ENCODE peak calls at places on chromosome 10, in seven cellular contexts. H is osteocyte, Z is heart left ventricle, G is left ventricle myocardium inferior, J is psoas muscle, S is lower lobe of right lung, P is heart right ventricle. Y is an unnamed sample.

GRCh38 chr10:13559124-13559700 is 27.6 kb upstream of the PRPF18 start:
- DNase-seq in G (no peak), P (no peak), S (no peak), H (no peak), J (no peak), Z (no peak), Y (no peak)

GRCh38 chr10:127797339-127797738 is 60.4 kb downstream of the FOXI2 start:
- DNase-seq in P (no peak), H (no peak), S (no peak), G (no peak), J (no peak), Z (no peak), Y (no peak)

GRCh38 chr10:94645285-94645684 is 38.2 kb upstream of the CYP2C18 start:
- DNase-seq in G (no peak), P (no peak), H (no peak), J (no peak), S (no peak), Z (no peak), Y (no peak)

GRCh38 chr10:70355234-70356021 is 27.0 kb downstream of the LRRC20 start:
- DNase-seq in H (no peak), Z (no peak), G (no peak), S (no peak), J (no peak), P (no peak), Y (no peak)

GRCh38 chr10:48614481-48615383 is 9.9 kb upstream of the ARHGAP22 start:
- DNase-seq in H (no peak), G (no peak), S (no peak), P (no peak), Z (no peak), J (no peak), Y (no peak)

GRCh38 chr10:29611796-29612381 is 22.9 kb downstream of the SVIL start:
- DNase-seq in P (no peak), H (peak), S (no peak), G (no peak), J (no peak), Z (no peak), Y (no peak)

GRCh38 chr10:110915035-110915434 is 3.9 kb downstream of the BBIP1 start:
- DNase-seq in G (no peak), S (no peak), P (no peak), H (no peak), Z (no peak), J (no peak), Y (no peak)

GRCh38 chr10:125035588-125036298 is 93.8 kb downstream of the ZRANB1 start:
- DNase-seq in J (no peak), H (no peak), Z (no peak), P (no peak), S (no peak), G (no peak), Y (no peak)

GRCh38 chr10:119409906-119410305 is 132.6 kb downstream of the RGS10 start:
- DNase-seq in J (peak), S (peak), P (peak), H (no peak), G (peak), Z (peak), Y (no peak)

GRCh38 chr10:116768786-116769185 is 26.4 kb upstream of the HSPA12A start:
- DNase-seq in G (no peak), J (no peak), H (no peak), Z (no peak), P (no peak), S (no peak), Y (no peak)

GRCh38 chr10:119655566-119656001 is 4.4 kb downstream of the BAG3 start:
- DNase-seq in G (peak), P (peak), J (peak), H (no peak), S (no peak), Z (no peak), Y (no peak)

GRCh38 chr10:87505366-87506113 is 847 bp downstream of the MINPP1 start:
- DNase-seq in J (peak), G (peak), Z (peak), S (peak), H (no peak), P (peak), Y (peak)

GRCh38 chr10:45220985-45221384 is 94.4 kb downstream of the OR13A1 start:
- DNase-seq in J (no peak), S (no peak), H (no peak), G (no peak), P (no peak), Z (no peak), Y (no peak)

GRCh38 chr10:113454341-113455061 is 98.4 kb upstream of the HABP2 start:
- DNase-seq in Z (peak), P (peak), H (no peak), G (peak), J (peak), S (peak), Y (no peak)

GRCh38 chr10:69802424-69803161 is 887 bp downstream of the COL13A1 start:
- DNase-seq in P (peak), G (peak), Z (no peak), J (peak), H (no peak), S (no peak), Y (no peak)

GRCh38 chr10:18140149-18140956 is at the start of gene CACNB2:
- DNase-seq in S (peak), G (peak), H (no peak), Z (peak), P (peak), J (peak), Y (peak)

GRCh38 chr10:99912057-99912456 is 97.7 kb downstream of the DNMBP start:
- DNase-seq in S (no peak), J (no peak), G (no peak), Z (no peak), P (no peak), H (no peak), Y (no peak)

GRCh38 chr10:87658858-87659555 is 671 bp upstream of the PAPSS2 start:
- DNase-seq in Z (no peak), H (no peak), P (no peak), G (no peak), J (no peak), S (no peak), Y (peak)

GRCh38 chr10:2245580-2245979 is 508.3 kb upstream of the ADARB2 start:
- DNase-seq in J (no peak), H (no peak), S (no peak), G (no peak), Z (no peak), P (no peak), Y (no peak)

GRCh38 chr10:118028619-118029018 is 18.1 kb downstream of the RAB11FIP2 start:
- DNase-seq in Z (no peak), S (no peak), P (no peak), G (no peak), H (no peak), J (no peak), Y (no peak)

GRCh38 chr10:51689536-51689935 is 9.9 kb downstream of the CSTF2T start:
- DNase-seq in Z (no peak), P (no peak), H (no peak), S (no peak), G (no peak), J (no peak), Y (no peak)

GRCh38 chr10:25059990-25060389 is 43.6 kb downstream of the THNSL1 start:
- DNase-seq in P (peak), Z (no peak), S (peak), J (no peak), G (peak), H (no peak), Y (peak)

GRCh38 chr10:97365761-97366351 is 31.3 kb upstream of the FRAT2 start:
- DNase-seq in G (no peak), J (no peak), S (peak), Z (no peak), H (no peak), P (no peak), Y (no peak)

GRCh38 chr10:35271086-35271834 is 65.0 kb upstream of the CCNY start:
- DNase-seq in Z (no peak), G (no peak), S (no peak), J (no peak), H (peak), P (no peak), Y (no peak)

GRCh38 chr10:21912583-21912982 is 90.9 kb downstream of the DNAJC1 start:
- DNase-seq in S (no peak), P (no peak), Z (no peak), H (no peak), J (no peak), G (no peak), Y (no peak)

GRCh38 chr10:4775808-4776207 is 50.2 kb upstream of the AKR1E2 start:
- DNase-seq in H (no peak), P (no peak), S (no peak), J (no peak), Z (no peak), G (no peak), Y (no peak)

GRCh38 chr10:87632439-87632838 is 27.2 kb upstream of the PAPSS2 start:
- DNase-seq in Z (no peak), P (no peak), S (no peak), G (no peak), H (no peak), J (no peak), Y (no peak)

GRCh38 chr10:125113661-125114388 is 46.5 kb downstream of the CTBP2 start:
- DNase-seq in P (no peak), J (peak), S (no peak), H (no peak), Z (no peak), G (no peak), Y (no peak)

GRCh38 chr10:59240581-59241183 is 64.2 kb downstream of the PHYHIPL start:
- DNase-seq in H (no peak), Z (no peak), S (no peak), G (no peak), J (no peak), P (no peak), Y (no peak)

GRCh38 chr10:52801951-52802350 is 29.4 kb upstream of the MBL2 start:
- DNase-seq in G (no peak), H (no peak), P (no peak), S (no peak), Z (no peak), J (no peak), Y (no peak)

GRCh38 chr10:69838418-69838817 is 36.7 kb downstream of the COL13A1 start:
- DNase-seq in J (no peak), P (no peak), Z (no peak), G (no peak), S (no peak), H (no peak), Y (no peak)

GRCh38 chr10:69742928-69743602 is 58.6 kb upstream of the COL13A1 start:
- DNase-seq in P (no peak), J (peak), Z (no peak), H (no peak), G (no peak), S (no peak), Y (no peak)

GRCh38 chr10:78763651-78764395 is 304.9 kb upstream of the ZMIZ1 start:
- DNase-seq in S (no peak), G (peak), P (no peak), Z (peak), J (no peak), H (no peak), Y (no peak)

GRCh38 chr10:63157845-63158624 is 24.9 kb downstream of the NRBF2 start:
- DNase-seq in P (no peak), J (no peak), S (no peak), H (no peak), G (no peak), Z (no peak), Y (no peak)

GRCh38 chr10:3652886-3653285 is 132.1 kb downstream of the KLF6 start:
- DNase-seq in S (no peak), H (no peak), Z (no peak), G (no peak), J (no peak), P (no peak), Y (no peak)

GRCh38 chr10:109089779-109090178 is 833.5 kb downstream of the XPNPEP1 start:
- DNase-seq in H (no peak), P (no peak), S (no peak), G (no peak), Z (no peak), J (no peak), Y (no peak)

GRCh38 chr10:21499580-21499909 is 25.9 kb downstream of the SKIDA1 start:
- DNase-seq in S (no peak), J (no peak), H (no peak), G (no peak), Z (no peak), P (no peak), Y (no peak)

GRCh38 chr10:12559578-12560178 is 210.3 kb downstream of the CAMK1D start:
- DNase-seq in J (no peak), Z (no peak), S (no peak), G (no peak), P (no peak), H (no peak), Y (no peak)

DNA sequence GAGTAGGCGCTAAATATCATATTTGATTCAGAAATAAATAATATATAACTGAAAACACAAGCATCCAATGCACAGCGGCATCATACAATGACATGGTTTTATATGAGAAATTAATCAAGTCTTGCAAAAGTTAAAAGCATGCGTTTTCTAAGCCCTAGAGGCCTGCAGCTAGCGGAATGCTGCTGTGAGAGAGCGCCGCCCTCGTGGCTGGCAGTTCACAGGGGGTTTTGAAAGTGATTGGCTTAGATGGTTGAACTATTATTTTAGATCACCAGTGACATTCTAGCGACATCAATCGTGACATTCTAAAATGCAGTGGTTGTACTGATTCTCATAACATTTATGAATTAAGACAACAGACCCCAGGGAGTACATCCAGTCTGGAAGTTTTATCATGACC is 235.2 kb upstream of the MGMT start:
- DNase-seq in G (no peak), S (no peak), P (no peak), H (no peak), Z (no peak), J (no peak), Y (no peak)
- TF ChIP-seq CTCF in G (no peak), S (no peak), P (no peak), H (no peak), Z (no peak), J (no peak), Y (no peak)

GRCh38 chr10:86291616-86292340 is 74.8 kb downstream of the GRID1 start:
- DNase-seq in Z (no peak), J (no peak), S (no peak), P (no peak), G (no peak), H (peak), Y (no peak)
- TF ChIP-seq CTCF in Z (no peak), J (no peak), S (no peak), P (no peak), G (no peak), H (no peak), Y (no peak)

GRCh38 chr10:6786579-6787031 is 206.5 kb upstream of the PRKCQ start:
- DNase-seq in P (no peak), H (no peak), S (no peak), G (no peak), Z (no peak), J (no peak), Y (peak)
- TF ChIP-seq CTCF in P (peak), H (peak), S (peak), G (peak), Z (peak), J (peak), Y (no peak)

GRCh38 chr10:129532838-129533237 is 65.8 kb downstream of the MGMT start:
- DNase-seq in J (peak), H (no peak), P (no peak), G (no peak), Z (peak), S (peak), Y (no peak)
- TF ChIP-seq CTCF in J (no peak), H (no peak), P (no peak), G (no peak), Z (no peak), S (no peak), Y (no peak)

GRCh38 chr10:81095238-81095637 is 557.5 kb downstream of the SH2D4B start:
- DNase-seq in P (no peak), H (no peak), Z (no peak), S (no peak), G (no peak), J (no peak), Y (no peak)

GRCh38 chr10:81104494-81104893 is 566.8 kb downstream of the SH2D4B start:
- DNase-seq in J (no peak), Z (no peak), H (no peak), G (no peak), P (no peak), S (no peak), Y (no peak)

GRCh38 chr10:81096558-81096957 is 558.9 kb downstream of the SH2D4B start:
- DNase-seq in G (no peak), J (no peak), P (no peak), Z (no peak), H (no peak), S (no peak), Y (no peak)

GRCh38 chr10:81101062-81101461 is 563.4 kb downstream of the SH2D4B start:
- DNase-seq in H (no peak), Z (no peak), G (no peak), P (no peak), S (no peak), J (no peak), Y (no peak)
- TF ChIP-seq CTCF in H (no peak), Z (no peak), G (no peak), P (no peak), S (no peak), J (no peak), Y (no peak)

DNA sequence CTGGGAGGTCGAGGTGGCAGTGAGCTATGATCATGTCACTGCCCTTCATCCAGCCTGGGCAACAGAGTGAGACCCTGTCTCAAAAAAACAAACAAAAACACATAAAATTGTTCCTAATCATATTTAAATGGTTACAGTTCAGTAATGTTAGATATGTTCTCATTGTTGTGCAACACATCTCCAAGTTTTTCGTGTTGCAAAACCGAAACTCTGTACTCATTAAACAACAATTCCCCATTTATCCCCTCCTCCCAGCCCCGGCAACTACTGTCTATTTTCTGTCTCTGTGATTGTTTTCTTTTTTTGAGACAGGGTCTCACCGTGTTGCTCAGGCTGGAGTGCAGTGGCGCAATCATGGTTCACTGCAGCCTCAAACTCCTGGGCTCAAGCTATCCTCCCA is 16.1 kb upstream of the PRXL2A start:
- DNase-seq in G (no peak), J (no peak), Z (no peak), H (no peak), P (no peak), S (no peak), Y (no peak)
- TF ChIP-seq CTCF in G (no peak), J (no peak), Z (no peak), H (no peak), P (no peak), S (no peak), Y (no peak)

Y was measured in mesothelial cell of epicardium.